ENCODE peak calls at places on chromosomes 12 and 14, in four cellular contexts. One of them, this sample, is unnamed.

GRCh38 chr14:61222388-61222787 is 58.8 kb downstream of the TMEM30B start:
- DNase-seq in lower leg skin: no peak
- DNase-seq in GM12865: no peak
- DNase-seq in Panc1: no peak
- DNase-seq in this sample: peak

GRCh38 chr14:52377940-52378339 is 63.8 kb downstream of the PTGER2 start:
- DNase-seq in lower leg skin: no peak
- DNase-seq in Panc1: no peak
- DNase-seq in GM12865: peak
- DNase-seq in this sample: no peak

GRCh38 chr14:35220027-35220676 is 72.0 kb upstream of the PSMA6 start:
- DNase-seq in GM12865: no peak
- DNase-seq in lower leg skin: no peak
- DNase-seq in Panc1: no peak
- DNase-seq in this sample: no peak

GRCh38 chr12:7602287-7602686 is 63.4 kb downstream of the APOBEC1 start:
- DNase-seq in GM12865: no peak
- DNase-seq in lower leg skin: no peak
- DNase-seq in Panc1: no peak
- DNase-seq in this sample: peak

GRCh38 chr14:68271996-68272395 is 452.4 kb downstream of the RAD51B start:
- DNase-seq in Panc1: no peak
- DNase-seq in lower leg skin: no peak
- DNase-seq in GM12865: peak
- DNase-seq in this sample: no peak

GRCh38 chr14:68793734-68794129 is 865 bp upstream of the ZFP36L1 start:
- DNase-seq in GM12865: no peak
- DNase-seq in lower leg skin: no peak
- DNase-seq in Panc1: no peak
- DNase-seq in this sample: no peak

GRCh38 chr12:116303929-116304328 is 26.4 kb upstream of the MED13L start:
- DNase-seq in Panc1: no peak
- DNase-seq in GM12865: no peak
- DNase-seq in lower leg skin: no peak
- DNase-seq in this sample: peak

GRCh38 chr14:28502517-28502916 is 264.1 kb upstream of the FOXG1 start:
- DNase-seq in GM12865: no peak
- DNase-seq in lower leg skin: no peak
- DNase-seq in Panc1: no peak
- DNase-seq in this sample: no peak

GRCh38 chr12:49838973-49839633 is 3.8 kb downstream of the BCDIN3D start:
- DNase-seq in lower leg skin: no peak
- DNase-seq in Panc1: no peak
- DNase-seq in GM12865: peak
- DNase-seq in this sample: peak

GRCh38 chr14:85701116-85701515 is 171.2 kb downstream of the FLRT2 start:
- DNase-seq in lower leg skin: no peak
- DNase-seq in Panc1: no peak
- DNase-seq in GM12865: no peak
- DNase-seq in this sample: no peak

GRCh38 chr12:116818341-116818856 is 62.8 kb downstream of the HRK start:
- DNase-seq in Panc1: no peak
- DNase-seq in GM12865: peak
- DNase-seq in lower leg skin: peak
- DNase-seq in this sample: peak

GRCh38 chr12:65740873-65741600 is 83.2 kb upstream of the HMGA2 start:
- DNase-seq in lower leg skin: peak
- DNase-seq in GM12865: peak
- DNase-seq in Panc1: peak
- DNase-seq in this sample: peak

GRCh38 chr12:57893460-57894353 is 47.2 kb upstream of the CTDSP2 start:
- DNase-seq in lower leg skin: peak
- DNase-seq in Panc1: no peak
- DNase-seq in GM12865: peak
- DNase-seq in this sample: peak

GRCh38 chr14:93973607-93974006 is 2.8 kb downstream of the ASB2 start:
- DNase-seq in lower leg skin: no peak
- DNase-seq in GM12865: no peak
- DNase-seq in Panc1: no peak
- DNase-seq in this sample: no peak

GRCh38 chr12:120364487-120364886 is 4.5 kb downstream of the MSI1 start:
- DNase-seq in GM12865: no peak
- DNase-seq in Panc1: no peak
- DNase-seq in lower leg skin: no peak
- DNase-seq in this sample: no peak

GRCh38 chr12:93805736-93806141 is 128.6 kb downstream of the CRADD start:
- DNase-seq in GM12865: no peak
- DNase-seq in Panc1: no peak
- DNase-seq in lower leg skin: no peak
- DNase-seq in this sample: no peak

GRCh38 chr12:26691234-26691970 is 141.6 kb downstream of the ITPR2 start:
- DNase-seq in Panc1: peak
- DNase-seq in GM12865: no peak
- DNase-seq in lower leg skin: no peak
- DNase-seq in this sample: peak

GRCh38 chr14:20836668-20837338 is 34.2 kb upstream of the RNASE1 start:
- DNase-seq in lower leg skin: no peak
- DNase-seq in Panc1: no peak
- DNase-seq in GM12865: no peak
- DNase-seq in this sample: peak

GRCh38 chr12:132601171-132601883 is 9.1 kb downstream of the LRCOL1 start:
- DNase-seq in GM12865: no peak
- DNase-seq in Panc1: no peak
- DNase-seq in lower leg skin: no peak
- DNase-seq in this sample: no peak

GRCh38 chr12:105742567-105742874 is 396.2 kb downstream of the NUAK1 start:
- DNase-seq in Panc1: no peak
- DNase-seq in lower leg skin: no peak
- DNase-seq in GM12865: no peak
- DNase-seq in this sample: no peak

GRCh38 chr12:122227341-122227740 is 1.5 kb upstream of the DIABLO start:
- DNase-seq in Panc1: no peak
- DNase-seq in GM12865: no peak
- DNase-seq in lower leg skin: no peak
- DNase-seq in this sample: no peak

GRCh38 chr12:67909681-67910080 is 79.6 kb upstream of the IFNG-AS1 start:
- DNase-seq in lower leg skin: no peak
- DNase-seq in GM12865: no peak
- DNase-seq in Panc1: no peak
- DNase-seq in this sample: no peak

GRCh38 chr12:127191124-127191523 is 1075.8 kb upstream of the TMEM132C start:
- DNase-seq in lower leg skin: no peak
- DNase-seq in GM12865: no peak
- DNase-seq in Panc1: no peak
- DNase-seq in this sample: peak

GRCh38 chr12:2445968-2446367 is 348.8 kb upstream of the FKBP4 start:
- DNase-seq in lower leg skin: no peak
- DNase-seq in Panc1: no peak
- DNase-seq in GM12865: no peak
- DNase-seq in this sample: no peak

GRCh38 chr12:6961695-6962284 is 8.7 kb downstream of the PHB2 start:
- DNase-seq in GM12865: peak
- DNase-seq in lower leg skin: no peak
- DNase-seq in Panc1: no peak
- DNase-seq in this sample: peak

GRCh38 chr12:82124711-82125110 is 233.5 kb downstream of the CCDC59 start:
- DNase-seq in Panc1: no peak
- DNase-seq in GM12865: no peak
- DNase-seq in lower leg skin: peak
- DNase-seq in this sample: peak

GRCh38 chr14:104109121-104109541 is 23.6 kb downstream of the ASPG start:
- DNase-seq in lower leg skin: no peak
- DNase-seq in Panc1: no peak
- DNase-seq in GM12865: no peak
- DNase-seq in this sample: no peak

GRCh38 chr14:77618381-77618780 is 1.9 kb upstream of the SPTLC2 start:
- DNase-seq in lower leg skin: peak
- DNase-seq in Panc1: no peak
- DNase-seq in GM12865: no peak
- DNase-seq in this sample: no peak

GRCh38 chr14:77613207-77613606 is 3.2 kb downstream of the SPTLC2 start:
- DNase-seq in Panc1: no peak
- DNase-seq in GM12865: no peak
- DNase-seq in lower leg skin: peak
- DNase-seq in this sample: no peak

GRCh38 chr14:77615231-77616132 is 955 bp downstream of the SPTLC2 start:
- DNase-seq in GM12865: no peak
- DNase-seq in Panc1: no peak
- DNase-seq in lower leg skin: no peak
- DNase-seq in this sample: no peak

GRCh38 chr14:77616133-77616453 is 344 bp downstream of the SPTLC2 start:
- DNase-seq in GM12865: no peak
- DNase-seq in Panc1: no peak
- DNase-seq in lower leg skin: no peak
- DNase-seq in this sample: no peak

DNA sequence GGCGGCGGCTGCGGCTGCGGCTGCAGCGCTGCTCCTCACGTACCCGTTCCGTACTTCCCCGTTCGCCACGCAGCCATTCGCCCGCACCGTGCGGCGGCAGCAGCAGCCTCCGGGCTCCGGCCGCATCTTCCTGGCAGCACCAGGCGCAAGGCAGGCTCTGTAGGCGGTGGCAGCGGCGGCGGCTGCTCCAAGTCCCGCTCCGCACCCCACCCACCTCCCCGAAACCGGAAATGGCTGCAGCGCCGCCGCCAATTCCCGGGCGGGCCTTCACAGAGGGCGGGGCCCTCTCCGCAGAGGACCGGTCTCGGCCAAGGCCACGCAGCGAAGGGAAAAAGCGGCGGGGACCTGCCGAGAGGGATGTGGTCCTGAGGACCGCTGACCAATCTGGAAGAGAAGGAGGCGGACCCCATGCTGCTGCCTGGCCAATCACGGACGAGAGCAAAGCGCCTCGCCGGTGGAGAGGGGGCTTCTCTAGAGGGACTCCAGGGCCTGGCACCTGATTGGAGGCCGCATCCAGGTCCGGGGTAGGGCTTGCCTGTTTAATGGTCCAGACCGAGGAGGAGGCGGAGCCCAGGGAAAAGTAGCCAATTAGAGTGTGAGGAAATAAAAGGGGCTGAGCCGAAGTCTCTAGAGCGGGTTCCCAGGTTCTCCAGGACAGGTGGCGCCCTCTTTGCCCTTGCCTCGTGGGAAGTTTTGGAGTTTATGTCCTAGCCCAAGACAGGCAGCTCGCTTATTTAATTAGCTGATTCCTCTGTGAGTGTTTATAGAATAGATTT is at the start of gene SPTLC2:
- DNase-seq in GM12865: peak
- DNase-seq in Panc1: peak
- DNase-seq in lower leg skin: peak
- DNase-seq in this sample: peak
- TF ChIP-seq CTCF in GM12865: peak
- TF ChIP-seq CTCF in Panc1: peak
- TF ChIP-seq CTCF in lower leg skin: no peak
- TF ChIP-seq CTCF in this sample: no peak

DNA sequence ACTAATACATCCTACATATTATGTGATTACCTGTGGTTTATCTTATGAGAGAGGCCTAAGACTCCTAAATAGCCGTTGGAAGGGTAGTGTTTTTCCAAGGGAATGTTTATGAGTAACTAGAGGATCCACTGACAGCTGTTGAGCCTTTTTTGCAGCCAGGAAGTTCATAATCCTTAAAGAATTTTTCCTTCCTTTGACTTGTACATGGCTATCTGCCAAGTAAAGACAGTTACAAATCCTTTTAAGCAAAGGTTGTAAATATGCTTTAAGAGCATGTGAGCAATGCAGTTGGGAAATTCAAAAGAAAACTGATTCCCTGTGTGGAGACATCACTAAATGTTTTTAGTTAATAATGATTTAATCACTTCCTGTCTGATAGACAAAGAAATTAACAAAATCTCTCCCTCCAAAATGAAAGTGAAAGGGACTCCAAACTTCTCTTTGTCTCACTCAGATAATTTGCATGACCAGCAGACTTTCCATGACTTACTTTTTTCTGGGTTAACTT is 333.8 kb downstream of the PDZRN4 start:
- DNase-seq in lower leg skin: no peak
- DNase-seq in Panc1: peak
- DNase-seq in GM12865: peak
- DNase-seq in this sample: peak
- H3K4me3 ChIP-seq in lower leg skin: no peak
- H3K4me3 ChIP-seq in Panc1: no peak
- H3K4me3 ChIP-seq in GM12865: no peak
- H3K4me3 ChIP-seq in this sample: no peak

DNA sequence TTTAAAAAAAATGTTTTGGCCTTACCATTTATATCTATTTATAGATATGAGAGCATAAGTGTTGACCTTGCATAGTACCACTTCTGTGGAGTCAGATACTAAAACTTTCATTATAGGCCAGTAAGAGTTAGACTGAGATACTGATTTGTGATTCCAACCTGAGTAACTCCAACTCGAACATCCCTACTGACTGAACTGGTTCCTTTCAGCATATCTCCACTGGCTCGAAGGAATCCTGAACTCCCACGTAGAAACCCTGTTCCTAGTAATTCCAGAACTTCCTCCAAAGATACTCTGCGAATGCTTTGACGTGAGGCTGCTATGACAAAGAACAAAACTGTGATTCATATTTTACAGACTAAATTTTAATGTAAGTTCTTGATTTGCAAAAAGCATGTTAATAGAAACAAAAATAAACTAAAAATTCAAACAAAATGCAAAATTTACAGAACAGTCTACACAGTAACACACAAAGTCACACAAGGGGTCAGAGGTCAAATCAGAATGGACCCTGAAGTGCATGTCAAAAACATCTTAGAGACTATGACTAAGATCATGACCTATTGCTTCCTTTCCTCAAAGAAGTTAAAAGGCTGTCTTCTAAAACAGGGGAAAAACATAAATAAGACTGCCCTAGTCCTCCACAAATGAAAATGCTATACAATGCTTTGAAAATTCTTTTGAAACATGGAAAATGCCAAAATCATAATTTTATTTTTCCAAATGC is 31.5 kb downstream of the HEATR5A start:
- DNase-seq in GM12865: peak
- DNase-seq in Panc1: no peak
- DNase-seq in lower leg skin: no peak
- DNase-seq in this sample: peak
- TF ChIP-seq CTCF in GM12865: no peak
- TF ChIP-seq CTCF in Panc1: no peak
- TF ChIP-seq CTCF in lower leg skin: no peak
- TF ChIP-seq CTCF in this sample: no peak

DNA sequence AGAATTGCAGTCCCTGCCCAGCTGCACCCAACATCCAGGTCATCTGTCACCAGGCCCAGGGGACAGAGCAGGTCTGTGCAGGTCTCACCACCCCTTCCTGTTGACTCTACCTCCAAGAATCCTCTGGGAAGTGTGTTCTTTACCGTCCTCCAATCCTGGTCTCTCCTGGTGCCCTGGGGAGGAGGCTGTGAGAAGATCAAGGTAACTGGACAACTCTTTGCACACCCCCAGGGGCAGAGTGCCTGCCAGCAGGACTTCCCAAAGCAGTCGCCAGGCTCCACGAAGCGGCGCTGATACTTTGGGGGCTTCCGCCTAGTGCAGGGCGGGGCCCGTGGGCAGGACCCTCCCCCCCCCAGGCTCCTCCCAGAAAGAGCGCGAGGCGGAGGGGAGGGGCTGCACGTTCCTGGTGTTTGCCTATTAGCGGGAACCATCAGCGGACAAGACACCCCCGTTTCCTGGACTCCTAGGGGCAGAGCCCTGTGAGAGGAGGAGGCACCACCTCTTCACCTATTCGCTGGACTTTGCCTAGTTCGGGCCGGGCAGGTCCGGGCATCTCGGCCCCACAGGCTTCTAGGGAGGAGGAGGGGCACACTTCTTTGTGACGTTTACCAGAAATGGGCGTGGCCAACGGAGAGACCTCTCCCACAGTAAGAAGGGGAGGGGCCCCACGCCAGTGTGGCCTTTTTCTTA is 918.0 kb downstream of the AACS start:
- DNase-seq in Panc1: no peak
- DNase-seq in GM12865: no peak
- DNase-seq in lower leg skin: no peak
- DNase-seq in this sample: peak
- H3K4me3 ChIP-seq in Panc1: peak
- H3K4me3 ChIP-seq in GM12865: no peak
- H3K4me3 ChIP-seq in lower leg skin: no peak
- H3K4me3 ChIP-seq in this sample: peak